ENCODE peak calls at places on chromosomes 12 and 14, in four cellular contexts. B is HepG2, R is K562, N is H1. Y is an unnamed sample.

GRCh38 chr12:47378907-47379306 is 299.1 kb upstream of the AMIGO2 start:
- DNase-seq in N (no peak), B (no peak), R (no peak), Y (no peak)

GRCh38 chr12:11078246-11078645 is 13.9 kb downstream of the TAS2R43 start:
- DNase-seq in N (no peak), R (no peak), B (no peak), Y (no peak)

GRCh38 chr14:70888681-70889175 is 18.5 kb upstream of the PCNX1 start:
- DNase-seq in R (no peak), B (no peak), N (no peak), Y (no peak)

GRCh38 chr12:131089526-131090253 is 136.0 kb downstream of the ADGRD1 start:
- DNase-seq in B (no peak), N (no peak), R (no peak), Y (no peak)

GRCh38 chr14:99793213-99794155 is at the start of gene EML1:
- DNase-seq in R (peak), N (peak), B (peak), Y (peak)

GRCh38 chr12:22101749-22102243 is 55.8 kb downstream of the CMAS start:
- DNase-seq in N (no peak), R (no peak), B (no peak), Y (no peak)

GRCh38 chr12:64178122-64178521 is 44.0 kb downstream of the KICS2 start:
- DNase-seq in B (no peak), N (no peak), R (no peak), Y (no peak)

GRCh38 chr14:26008290-26008689 is 589.5 kb downstream of the NOVA1 start:
- DNase-seq in R (no peak), N (peak), B (no peak), Y (peak)

GRCh38 chr14:89618821-89619551 is 202.0 kb upstream of the FOXN3 start:
- DNase-seq in R (no peak), N (peak), B (peak), Y (peak)

GRCh38 chr14:71988954-71989353 is 56.7 kb downstream of the RGS6 start:
- DNase-seq in B (no peak), N (no peak), R (no peak), Y (no peak)

GRCh38 chr14:95313707-95314106 is 6.0 kb downstream of the CLMN start:
- DNase-seq in B (peak), N (no peak), R (no peak), Y (no peak)

GRCh38 chr12:12916135-12916956 is 25.0 kb downstream of the GPRC5A start:
- DNase-seq in N (peak), R (peak), B (peak), Y (peak)

GRCh38 chr14:102293784-102294183 is 11.2 kb downstream of the MOK start:
- DNase-seq in N (no peak), B (no peak), R (no peak), Y (no peak)

GRCh38 chr12:105100998-105101397 is 6.5 kb upstream of the WASHC4 start:
- DNase-seq in N (no peak), B (no peak), R (no peak), Y (no peak)

GRCh38 chr14:92785601-92786426 is 8.3 kb upstream of the GOLGA5 start:
- DNase-seq in B (no peak), R (peak), N (no peak), Y (no peak)

GRCh38 chr14:102827716-102828115 is 50.5 kb downstream of the TRAF3 start:
- DNase-seq in N (no peak), B (no peak), R (no peak), Y (no peak)

GRCh38 chr12:104370989-104371870 is 67.7 kb downstream of the EID3 start:
- DNase-seq in N (peak), R (no peak), B (no peak), Y (peak)

GRCh38 chr14:68686724-68687123 is 106.1 kb downstream of the ZFP36L1 start:
- DNase-seq in B (no peak), R (no peak), N (no peak), Y (no peak)

GRCh38 chr12:50017653-50018052 is 7.6 kb downstream of the RACGAP1 start:
- DNase-seq in B (no peak), R (no peak), N (no peak), Y (no peak)

GRCh38 chr12:59345406-59345805 is 250.4 kb upstream of the SLC16A7 start:
- DNase-seq in R (no peak), B (no peak), N (no peak), Y (no peak)

GRCh38 chr12:131943876-131944275 is 5.9 kb upstream of the EP400 start:
- DNase-seq in R (no peak), B (no peak), N (no peak), Y (no peak)

GRCh38 chr14:58796636-58797429 is 159.1 kb downstream of the DACT1 start:
- DNase-seq in N (no peak), R (no peak), B (no peak), Y (peak)

GRCh38 chr12:5480218-5480952 is 48.5 kb downstream of the NTF3 start:
- DNase-seq in B (no peak), R (no peak), N (peak), Y (peak)

GRCh38 chr12:32051511-32052299 is 54.9 kb upstream of the BICD1 start:
- DNase-seq in N (no peak), B (no peak), R (peak), Y (no peak)

GRCh38 chr14:101028971-101029667 is 125.6 kb upstream of the RTL1 start:
- DNase-seq in R (no peak), B (no peak), N (no peak), Y (no peak)

GRCh38 chr14:50530794-50531193 is 1.6 kb downstream of the MAP4K5 start:
- DNase-seq in N (no peak), R (no peak), B (no peak), Y (no peak)

GRCh38 chr14:21026251-21026987 is 1.6 kb upstream of the NDRG2 start:
- DNase-seq in N (no peak), B (no peak), R (no peak), Y (no peak)

GRCh38 chr12:94460594-94460959 is 910 bp upstream of the CEP83 start:
- DNase-seq in R (no peak), B (no peak), N (no peak), Y (no peak)

GRCh38 chr12:52975820-52976573 is 27.1 kb downstream of the KRT18 start:
- DNase-seq in R (peak), N (no peak), B (peak), Y (peak)

GRCh38 chr12:113437729-113438100 is 15.5 kb downstream of the SDSL start:
- DNase-seq in N (no peak), R (no peak), B (no peak), Y (no peak)

GRCh38 chr14:36019126-36019525 is 157.4 kb downstream of the PTCSC3 start:
- DNase-seq in R (no peak), N (no peak), B (no peak), Y (no peak)

GRCh38 chr14:76829650-76830421 is 3.6 kb downstream of the LRRC74A start:
- DNase-seq in N (no peak), B (peak), R (no peak), Y (no peak)

GRCh38 chr14:24843494-24843893 is 206.5 kb downstream of the STXBP6 start:
- DNase-seq in R (no peak), B (no peak), N (no peak), Y (no peak)

GRCh38 chr14:23984891-23985607 is 3.7 kb upstream of the DHRS4L2 start:
- DNase-seq in N (no peak), R (no peak), B (peak), Y (no peak)

GRCh38 chr12:98060421-98060820 is 455.0 kb upstream of the TMPO start:
- DNase-seq in B (no peak), N (no peak), R (no peak), Y (no peak)

GRCh38 chr12:68359669-68360068 is 27.5 kb upstream of the MDM1 start:
- DNase-seq in N (no peak), B (no peak), R (no peak), Y (no peak)

GRCh38 chr14:71321556-71322315 is 414.5 kb downstream of the PCNX1 start:
- DNase-seq in B (peak), N (no peak), R (peak), Y (no peak)

GRCh38 chr14:73235531-73236155 is 1.7 kb upstream of the PAPLN start:
- DNase-seq in R (no peak), N (peak), B (no peak), Y (peak)

GRCh38 chr12:131640436-131640969 is 70.4 kb upstream of the SFSWAP start:
- DNase-seq in N (no peak), B (no peak), R (no peak), Y (no peak)

GRCh38 chr12:42904683-42905418 is 315.3 kb upstream of the PRICKLE1 start:
- DNase-seq in R (no peak), B (no peak), N (no peak), Y (no peak)

DNA sequence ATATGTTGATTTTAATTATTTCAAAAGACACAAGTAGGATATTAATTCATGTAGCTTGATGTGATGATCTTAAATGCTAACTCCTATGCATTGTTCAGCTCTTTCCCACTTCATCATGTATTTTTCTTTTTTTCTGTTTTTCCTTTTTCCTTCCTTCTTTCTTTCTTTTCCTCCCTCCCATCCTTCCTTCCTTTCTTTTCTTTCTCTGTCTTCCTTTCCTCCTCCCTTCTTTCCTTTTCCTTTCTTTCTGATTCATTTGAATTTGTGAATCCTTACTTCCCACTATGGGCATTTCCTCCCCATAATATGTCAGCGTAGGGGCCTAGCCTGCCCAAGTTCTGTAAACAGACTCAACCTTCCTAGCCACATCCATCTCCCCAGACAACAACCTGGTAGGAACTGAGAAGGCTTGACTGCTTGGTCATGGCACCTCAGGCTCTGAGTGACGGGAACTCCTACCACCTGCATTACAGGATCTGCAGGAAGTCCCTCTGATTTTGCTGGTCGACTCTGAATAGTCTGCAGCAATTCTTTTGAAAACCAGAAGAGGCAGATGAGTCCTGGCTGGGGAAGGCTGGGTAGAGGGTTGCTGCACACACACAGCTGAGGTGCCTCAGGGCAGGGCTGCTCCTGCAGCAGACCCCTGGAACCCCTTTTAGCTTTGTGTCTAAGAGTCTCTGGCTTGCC is 33.4 kb upstream of the BHLHE41 start:
- DNase-seq in R (no peak), B (no peak), N (no peak), Y (no peak)
- TF ChIP-seq JUN in R (no peak), B (no peak), N (no peak), Y (no peak)

GRCh38 chr14:91230363-91231035 is 14.0 kb downstream of the GPR68 start:
- DNase-seq in B (no peak), N (no peak), R (no peak), Y (no peak)
- TF ChIP-seq SP1 in B (no peak), N (no peak), R (no peak), Y (no peak)

DNA sequence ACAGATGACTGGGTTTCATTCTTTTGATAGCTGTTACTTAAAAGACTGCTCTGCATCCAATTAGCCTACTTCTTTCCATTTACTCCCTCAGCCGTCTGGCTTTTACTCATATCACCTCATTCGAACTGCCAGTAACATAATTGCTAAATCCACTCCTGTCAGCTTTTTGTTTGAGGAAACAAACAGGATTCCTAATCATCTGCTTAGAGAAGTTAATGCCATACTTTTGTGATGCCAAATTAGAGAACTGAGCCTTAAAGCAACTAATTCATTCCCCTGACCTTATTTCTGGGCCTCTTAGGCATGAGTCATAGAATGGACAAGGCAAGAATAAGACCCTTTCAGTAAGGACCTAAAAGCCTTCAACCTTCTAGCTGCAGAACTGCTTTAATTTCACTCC is 2.9 kb downstream of the OXA1L start:
- DNase-seq in N (no peak), B (no peak), R (no peak), Y (no peak)
- TF ChIP-seq JUN in N (no peak), B (no peak), R (no peak), Y (no peak)

DNA sequence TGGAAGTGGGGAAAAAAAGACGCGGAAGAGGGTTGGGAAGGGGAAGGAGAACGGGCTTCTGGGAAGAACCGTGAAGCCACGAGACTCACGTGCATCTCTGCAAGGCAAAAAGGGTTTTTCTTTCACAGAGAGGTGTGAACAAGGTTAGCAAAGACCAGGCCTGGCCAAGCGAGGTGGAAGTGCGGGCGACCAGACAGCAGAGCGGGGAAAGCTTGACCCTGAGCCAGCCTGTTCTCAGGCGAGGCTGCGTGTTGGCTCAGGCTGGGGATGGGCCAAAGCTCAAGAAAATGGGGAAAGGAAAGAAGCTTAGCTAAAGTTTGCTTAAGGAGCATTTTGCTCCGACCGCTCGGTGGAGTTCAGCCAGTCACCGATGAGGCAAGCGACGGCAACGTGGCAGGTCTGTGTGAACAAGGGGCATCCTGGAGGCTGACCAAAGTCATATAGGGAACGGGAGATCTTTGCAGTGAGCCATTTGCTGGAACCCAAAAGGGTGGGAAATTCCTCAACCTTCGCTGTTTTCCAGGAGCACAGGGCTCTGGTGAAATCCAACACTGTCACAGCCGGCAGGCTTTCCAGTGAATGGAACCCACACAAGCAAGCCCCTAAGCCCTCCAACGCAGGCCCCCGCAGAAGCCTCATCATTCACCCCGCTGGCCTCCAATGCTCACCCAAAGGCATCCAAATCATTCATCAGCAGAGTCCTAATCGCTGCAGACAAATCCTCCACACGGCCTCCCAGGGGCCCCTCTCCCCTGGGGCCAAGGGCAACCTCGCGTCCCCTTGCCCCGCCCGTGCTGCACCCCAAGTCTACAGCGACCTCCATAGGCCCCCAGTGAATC is 793 bp downstream of the ZNF605 start:
- DNase-seq in R (no peak), B (peak), N (no peak), Y (no peak)
- TF ChIP-seq SP1 in R (no peak), B (no peak), N (no peak), Y (no peak)

GRCh38 chr14:44639986-44640385 is 132.9 kb upstream of the FSCB start:
- DNase-seq in R (no peak), N (no peak), B (no peak), Y (no peak)
- TF ChIP-seq JUN in R (no peak), N (no peak), B (no peak), Y (no peak)

GRCh38 chr12:110107369-110108281 is 16.5 kb upstream of the IFT81 start:
- DNase-seq in R (peak), N (no peak), B (peak), Y (no peak)
- TF ChIP-seq SP1 in R (no peak), N (no peak), B (no peak), Y (no peak)